ENCODE peak calls at places on chromosomes 1 and 21, in ten cellular contexts. One of them, this sample, is unnamed.

GRCh38 chr1:43557744-43558245 is 27.1 kb downstream of the PTPRF start:
- DNase-seq in NCI-H1930: no peak
- DNase-seq in GM10248: no peak
- DNase-seq in adipocyte: peak
- DNase-seq in B cell: no peak
- DNase-seq in breast epithelium: no peak
- DNase-seq in gastrocnemius medialis: no peak
- DNase-seq in stimulated activated CD4-positive, alpha-beta T cell treated with anti-CD3 and anti-CD28 coated beads, TNF-alpha, amount 100 ng/mL, for 1 hour: no peak
- DNase-seq in fibroblast of lung: peak
- DNase-seq in progenitor cell of endocrine pancreas: no peak
- DNase-seq in this sample: no peak

GRCh38 chr1:182120411-182121258 is 59.1 kb upstream of the ZNF648 start:
- DNase-seq in NCI-H1930: no peak
- DNase-seq in GM10248: no peak
- DNase-seq in adipocyte: peak
- DNase-seq in B cell: no peak
- DNase-seq in breast epithelium: no peak
- DNase-seq in gastrocnemius medialis: no peak
- DNase-seq in stimulated activated CD4-positive, alpha-beta T cell treated with anti-CD3 and anti-CD28 coated beads, TNF-alpha, amount 100 ng/mL, for 1 hour: no peak
- DNase-seq in fibroblast of lung: no peak
- DNase-seq in progenitor cell of endocrine pancreas: no peak
- DNase-seq in this sample: peak

GRCh38 chr1:147246910-147247655 is 4.6 kb downstream of the CHD1L start:
- DNase-seq in NCI-H1930: no peak
- DNase-seq in GM10248: no peak
- DNase-seq in adipocyte: no peak
- DNase-seq in B cell: no peak
- DNase-seq in breast epithelium: no peak
- DNase-seq in gastrocnemius medialis: no peak
- DNase-seq in stimulated activated CD4-positive, alpha-beta T cell treated with anti-CD3 and anti-CD28 coated beads, TNF-alpha, amount 100 ng/mL, for 1 hour: no peak
- DNase-seq in fibroblast of lung: no peak
- DNase-seq in progenitor cell of endocrine pancreas: no peak
- DNase-seq in this sample: no peak

GRCh38 chr21:33403786-33404571 is 766 bp downstream of the IFNGR2 start:
- DNase-seq in NCI-H1930: no peak
- DNase-seq in GM10248: peak
- DNase-seq in adipocyte: peak
- DNase-seq in B cell: peak
- DNase-seq in breast epithelium: peak
- DNase-seq in gastrocnemius medialis: peak
- DNase-seq in stimulated activated CD4-positive, alpha-beta T cell treated with anti-CD3 and anti-CD28 coated beads, TNF-alpha, amount 100 ng/mL, for 1 hour: no peak
- DNase-seq in fibroblast of lung: peak
- DNase-seq in progenitor cell of endocrine pancreas: peak
- DNase-seq in this sample: peak

GRCh38 chr1:38221006-38221649 is 174.5 kb upstream of the POU3F1 start:
- DNase-seq in NCI-H1930: no peak
- DNase-seq in GM10248: no peak
- DNase-seq in adipocyte: peak
- DNase-seq in B cell: no peak
- DNase-seq in breast epithelium: no peak
- DNase-seq in gastrocnemius medialis: no peak
- DNase-seq in stimulated activated CD4-positive, alpha-beta T cell treated with anti-CD3 and anti-CD28 coated beads, TNF-alpha, amount 100 ng/mL, for 1 hour: no peak
- DNase-seq in fibroblast of lung: peak
- DNase-seq in progenitor cell of endocrine pancreas: no peak
- DNase-seq in this sample: no peak

GRCh38 chr1:21321963-21322680 is 31.9 kb upstream of the ECE1 start:
- DNase-seq in NCI-H1930: no peak
- DNase-seq in GM10248: no peak
- DNase-seq in adipocyte: no peak
- DNase-seq in B cell: no peak
- DNase-seq in breast epithelium: no peak
- DNase-seq in gastrocnemius medialis: no peak
- DNase-seq in stimulated activated CD4-positive, alpha-beta T cell treated with anti-CD3 and anti-CD28 coated beads, TNF-alpha, amount 100 ng/mL, for 1 hour: no peak
- DNase-seq in fibroblast of lung: no peak
- DNase-seq in progenitor cell of endocrine pancreas: no peak
- DNase-seq in this sample: no peak

GRCh38 chr1:243316366-243316989 is 60.6 kb downstream of the SDCCAG8 start:
- DNase-seq in NCI-H1930: no peak
- DNase-seq in GM10248: no peak
- DNase-seq in adipocyte: no peak
- DNase-seq in B cell: no peak
- DNase-seq in breast epithelium: peak
- DNase-seq in gastrocnemius medialis: no peak
- DNase-seq in stimulated activated CD4-positive, alpha-beta T cell treated with anti-CD3 and anti-CD28 coated beads, TNF-alpha, amount 100 ng/mL, for 1 hour: no peak
- DNase-seq in fibroblast of lung: no peak
- DNase-seq in progenitor cell of endocrine pancreas: no peak
- DNase-seq in this sample: no peak

GRCh38 chr1:230011333-230012092 is 55.5 kb upstream of the GALNT2 start:
- DNase-seq in NCI-H1930: no peak
- DNase-seq in GM10248: no peak
- DNase-seq in adipocyte: no peak
- DNase-seq in B cell: no peak
- DNase-seq in breast epithelium: no peak
- DNase-seq in gastrocnemius medialis: peak
- DNase-seq in stimulated activated CD4-positive, alpha-beta T cell treated with anti-CD3 and anti-CD28 coated beads, TNF-alpha, amount 100 ng/mL, for 1 hour: no peak
- DNase-seq in fibroblast of lung: no peak
- DNase-seq in progenitor cell of endocrine pancreas: no peak
- DNase-seq in this sample: no peak

GRCh38 chr1:150164224-150164623 is 14.5 kb downstream of the PLEKHO1 start:
- DNase-seq in NCI-H1930: no peak
- DNase-seq in GM10248: no peak
- DNase-seq in adipocyte: no peak
- DNase-seq in B cell: no peak
- DNase-seq in breast epithelium: no peak
- DNase-seq in gastrocnemius medialis: no peak
- DNase-seq in stimulated activated CD4-positive, alpha-beta T cell treated with anti-CD3 and anti-CD28 coated beads, TNF-alpha, amount 100 ng/mL, for 1 hour: no peak
- DNase-seq in fibroblast of lung: no peak
- DNase-seq in progenitor cell of endocrine pancreas: no peak
- DNase-seq in this sample: no peak

GRCh38 chr1:167812972-167813371 is 91.2 kb downstream of the MPZL1 start:
- DNase-seq in NCI-H1930: no peak
- DNase-seq in GM10248: no peak
- DNase-seq in adipocyte: no peak
- DNase-seq in B cell: no peak
- DNase-seq in breast epithelium: no peak
- DNase-seq in gastrocnemius medialis: no peak
- DNase-seq in stimulated activated CD4-positive, alpha-beta T cell treated with anti-CD3 and anti-CD28 coated beads, TNF-alpha, amount 100 ng/mL, for 1 hour: no peak
- DNase-seq in fibroblast of lung: no peak
- DNase-seq in progenitor cell of endocrine pancreas: no peak
- DNase-seq in this sample: no peak

GRCh38 chr1:19866758-19867157 is 15.4 kb upstream of the OTUD3 start:
- DNase-seq in NCI-H1930: no peak
- DNase-seq in GM10248: no peak
- DNase-seq in adipocyte: peak
- DNase-seq in B cell: no peak
- DNase-seq in breast epithelium: no peak
- DNase-seq in gastrocnemius medialis: peak
- DNase-seq in stimulated activated CD4-positive, alpha-beta T cell treated with anti-CD3 and anti-CD28 coated beads, TNF-alpha, amount 100 ng/mL, for 1 hour: no peak
- DNase-seq in fibroblast of lung: no peak
- DNase-seq in progenitor cell of endocrine pancreas: no peak
- DNase-seq in this sample: peak

GRCh38 chr1:207698822-207699483 is 52.9 kb upstream of the CD46 start:
- DNase-seq in NCI-H1930: peak
- DNase-seq in GM10248: no peak
- DNase-seq in adipocyte: peak
- DNase-seq in B cell: no peak
- DNase-seq in breast epithelium: no peak
- DNase-seq in gastrocnemius medialis: peak
- DNase-seq in stimulated activated CD4-positive, alpha-beta T cell treated with anti-CD3 and anti-CD28 coated beads, TNF-alpha, amount 100 ng/mL, for 1 hour: no peak
- DNase-seq in fibroblast of lung: peak
- DNase-seq in progenitor cell of endocrine pancreas: peak
- DNase-seq in this sample: peak

GRCh38 chr1:9402256-9402616 is 109.5 kb downstream of the SPSB1 start:
- DNase-seq in NCI-H1930: no peak
- DNase-seq in GM10248: no peak
- DNase-seq in adipocyte: no peak
- DNase-seq in B cell: no peak
- DNase-seq in breast epithelium: no peak
- DNase-seq in gastrocnemius medialis: no peak
- DNase-seq in stimulated activated CD4-positive, alpha-beta T cell treated with anti-CD3 and anti-CD28 coated beads, TNF-alpha, amount 100 ng/mL, for 1 hour: no peak
- DNase-seq in fibroblast of lung: no peak
- DNase-seq in progenitor cell of endocrine pancreas: no peak
- DNase-seq in this sample: no peak

GRCh38 chr1:70990460-70991253 is 57.0 kb downstream of the PTGER3 start:
- DNase-seq in NCI-H1930: peak
- DNase-seq in GM10248: no peak
- DNase-seq in adipocyte: no peak
- DNase-seq in B cell: no peak
- DNase-seq in breast epithelium: no peak
- DNase-seq in gastrocnemius medialis: no peak
- DNase-seq in stimulated activated CD4-positive, alpha-beta T cell treated with anti-CD3 and anti-CD28 coated beads, TNF-alpha, amount 100 ng/mL, for 1 hour: no peak
- DNase-seq in fibroblast of lung: no peak
- DNase-seq in progenitor cell of endocrine pancreas: no peak
- DNase-seq in this sample: no peak

GRCh38 chr1:175217674-175218073 is 25.1 kb upstream of the KIAA0040 start:
- DNase-seq in NCI-H1930: no peak
- DNase-seq in GM10248: no peak
- DNase-seq in adipocyte: no peak
- DNase-seq in B cell: no peak
- DNase-seq in breast epithelium: no peak
- DNase-seq in gastrocnemius medialis: no peak
- DNase-seq in stimulated activated CD4-positive, alpha-beta T cell treated with anti-CD3 and anti-CD28 coated beads, TNF-alpha, amount 100 ng/mL, for 1 hour: no peak
- DNase-seq in fibroblast of lung: no peak
- DNase-seq in progenitor cell of endocrine pancreas: no peak
- DNase-seq in this sample: no peak

GRCh38 chr1:107724648-107725047 is 240.3 kb downstream of the VAV3 start:
- DNase-seq in NCI-H1930: no peak
- DNase-seq in GM10248: no peak
- DNase-seq in adipocyte: peak
- DNase-seq in B cell: no peak
- DNase-seq in breast epithelium: no peak
- DNase-seq in gastrocnemius medialis: no peak
- DNase-seq in stimulated activated CD4-positive, alpha-beta T cell treated with anti-CD3 and anti-CD28 coated beads, TNF-alpha, amount 100 ng/mL, for 1 hour: no peak
- DNase-seq in fibroblast of lung: no peak
- DNase-seq in progenitor cell of endocrine pancreas: no peak
- DNase-seq in this sample: peak

GRCh38 chr1:225881081-225882007 is 836 bp downstream of the TMEM63A start:
- DNase-seq in NCI-H1930: no peak
- DNase-seq in GM10248: peak
- DNase-seq in adipocyte: peak
- DNase-seq in B cell: peak
- DNase-seq in breast epithelium: peak
- DNase-seq in gastrocnemius medialis: peak
- DNase-seq in stimulated activated CD4-positive, alpha-beta T cell treated with anti-CD3 and anti-CD28 coated beads, TNF-alpha, amount 100 ng/mL, for 1 hour: no peak
- DNase-seq in fibroblast of lung: peak
- DNase-seq in progenitor cell of endocrine pancreas: no peak
- DNase-seq in this sample: peak

GRCh38 chr1:248825573-248825908 is 174 bp downstream of the SH3BP5L start:
- DNase-seq in NCI-H1930: no peak
- DNase-seq in GM10248: no peak
- DNase-seq in adipocyte: no peak
- DNase-seq in B cell: no peak
- DNase-seq in breast epithelium: no peak
- DNase-seq in gastrocnemius medialis: peak
- DNase-seq in stimulated activated CD4-positive, alpha-beta T cell treated with anti-CD3 and anti-CD28 coated beads, TNF-alpha, amount 100 ng/mL, for 1 hour: no peak
- DNase-seq in fibroblast of lung: no peak
- DNase-seq in progenitor cell of endocrine pancreas: no peak
- DNase-seq in this sample: no peak